ENCODE peak calls at places on chromosomes 5 and 9, in four cellular contexts. O, Q, U and G are unnamed samples. For H3K4me1 and H3K9me3, the result is how much of the 10 kb centered on the place peaks cover.

GRCh38 chr9:92669527-92669889 is 423 bp downstream of the IPPK start:
- DNase-seq in O (peak), U (no peak), Q (peak), G (no peak)

GRCh38 chr9:85742630-85742928 is 825 bp upstream of the AGTPBP1 start:
- DNase-seq in Q (no peak), O (no peak), U (no peak), G (no peak)

GRCh38 chr5:137296213-137296702 is 202.9 kb downstream of the SPOCK1 start:
- DNase-seq in Q (no peak), O (peak), U (no peak), G (no peak)

GRCh38 chr5:140106101-140106500 is 7.8 kb upstream of the PURA start:
- DNase-seq in Q (no peak), O (no peak), U (no peak), G (no peak)

GRCh38 chr5:10984021-10984420 is 223.0 kb upstream of the DAP start:
- DNase-seq in O (no peak), Q (no peak), U (no peak), G (no peak)

GRCh38 chr9:976805-977360 is 428 bp downstream of the DMRT3 start:
- DNase-seq in U (no peak), Q (peak), O (no peak), G (no peak)

GRCh38 chr5:135025730-135026644 is 8.0 kb downstream of the PITX1 start:
- DNase-seq in Q (no peak), U (no peak), O (no peak), G (no peak)

GRCh38 chr5:137254153-137254552 is 245.0 kb downstream of the SPOCK1 start:
- DNase-seq in Q (no peak), O (no peak), U (no peak), G (no peak)

GRCh38 chr9:38434833-38435232 is 10.6 kb upstream of the IGFBPL1 start:
- DNase-seq in U (no peak), Q (no peak), O (no peak), G (no peak)

GRCh38 chr5:168317521-168318147 is 26.2 kb downstream of the WWC1 start:
- DNase-seq in U (no peak), O (no peak), Q (peak), G (no peak)

GRCh38 chr9:131702911-131703310 is 37.0 kb downstream of the RAPGEF1 start:
- DNase-seq in Q (no peak), O (no peak), U (no peak), G (no peak)

GRCh38 chr5:107542831-107543231 is 127.9 kb downstream of the EFNA5 start:
- DNase-seq in U (no peak), O (peak), Q (peak), G (no peak)

GRCh38 chr9:126521976-126522590 is 91.6 kb upstream of the LMX1B start:
- DNase-seq in U (no peak), O (no peak), Q (no peak), G (no peak)

GRCh38 chr5:74201334-74202081 is 439.0 kb downstream of the ENC1 start:
- DNase-seq in U (no peak), Q (no peak), O (peak), G (no peak)

GRCh38 chr5:39570418-39571027 is 145.7 kb upstream of the DAB2 start:
- DNase-seq in O (no peak), Q (peak), U (no peak), G (peak)

GRCh38 chr5:78405820-78406750 is 45.7 kb downstream of the SCAMP1 start:
- DNase-seq in Q (peak), O (no peak), U (no peak), G (no peak)

GRCh38 chr9:121635300-121635699 is 16.1 kb upstream of the DAB2IP start:
- DNase-seq in Q (no peak), O (no peak), U (no peak), G (no peak)

GRCh38 chr5:176415240-176416122 is 858 bp downstream of the CLTB start:
- DNase-seq in O (peak), Q (peak), U (no peak), G (no peak)

GRCh38 chr5:32307769-32308194 is 5.0 kb downstream of the MTMR12 start:
- DNase-seq in U (no peak), Q (no peak), O (no peak), G (no peak)
- H3K4me1 ChIP-seq in U (under half), Q (under half), O (under half), G (under half)

GRCh38 chr5:179055436-179055835 is 4.7 kb upstream of the ZNF354C start:
- DNase-seq in Q (no peak), O (no peak), U (no peak), G (no peak)

GRCh38 chr5:179065703-179066102 is 5.5 kb downstream of the ZNF354C start:
- DNase-seq in O (no peak), U (no peak), Q (no peak), G (no peak)

GRCh38 chr5:179060116-179061008 is at the start of gene ZNF354C:
- DNase-seq in O (peak), Q (peak), U (peak), G (peak)

GRCh38 chr5:179061025-179061424 is 852 bp downstream of the ZNF354C start:
- DNase-seq in U (no peak), O (peak), Q (no peak), G (no peak)
- H3K9me3 ChIP-seq in U (under half), O (under half), Q (under half), G (under half)

DNA sequence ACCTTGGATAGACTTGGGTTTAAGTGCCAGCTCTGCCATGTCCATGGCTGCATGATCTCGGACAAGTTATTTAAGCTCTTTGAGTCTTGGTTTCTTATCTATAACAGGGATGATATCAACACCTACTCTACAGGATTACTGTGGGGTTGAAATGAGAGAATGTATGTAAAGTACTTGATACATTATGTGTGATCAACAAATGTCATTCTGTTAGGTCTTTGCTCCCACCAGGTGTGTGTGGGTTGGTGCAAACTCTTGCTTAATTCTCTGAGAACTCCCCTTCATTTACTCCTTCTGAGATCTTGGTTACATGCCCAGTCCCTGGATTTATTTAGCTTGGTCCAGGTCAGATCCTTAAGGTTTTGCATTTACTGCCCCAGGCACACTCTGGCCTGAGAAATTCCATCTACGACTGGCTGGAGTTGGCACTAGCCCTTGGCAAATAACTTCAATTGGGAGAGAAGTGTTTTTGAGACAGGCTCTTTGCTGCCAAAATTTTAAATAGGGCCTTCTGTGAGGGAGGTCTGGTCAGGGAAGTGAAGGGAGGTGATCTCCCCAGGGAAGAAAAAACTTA is 63.5 kb upstream of the KLF9 start:
- DNase-seq in O (no peak), Q (no peak), U (no peak), G (no peak)
- H3K27ac ChIP-seq in O (peak), Q (no peak), U (no peak), G (no peak)

DNA sequence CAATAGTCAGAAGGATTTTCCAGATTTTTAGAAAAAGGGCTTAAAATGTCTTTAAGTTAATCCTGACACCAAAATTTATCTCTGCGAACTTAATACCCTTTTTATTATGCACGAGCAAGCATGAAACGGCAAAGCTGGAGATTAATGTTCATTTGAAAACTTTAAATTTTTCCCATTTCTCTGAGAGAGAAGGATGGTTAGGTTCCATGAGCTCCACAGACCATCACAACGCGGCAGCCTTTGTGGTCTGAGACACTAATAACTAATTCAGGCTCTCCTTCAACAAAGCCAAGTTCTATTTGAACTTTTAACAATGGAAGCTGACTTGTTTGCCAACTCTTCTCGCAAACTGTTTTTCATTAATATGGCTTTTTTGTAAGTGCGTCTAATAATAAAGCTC is 94.7 kb downstream of the MYO10 start:
- DNase-seq in O (no peak), U (no peak), Q (no peak), G (no peak)
- H3K4me1 ChIP-seq in O (under half), U (under half), Q (under half), G (under half)

GRCh38 chr9:95077053-95077765 is 240.3 kb downstream of the FANCC start:
- DNase-seq in O (no peak), Q (no peak), U (no peak), G (no peak)
- H3K9me3 ChIP-seq in O (under half), Q (under half), U (under half), G (under half)

GRCh38 chr9:7935666-7936065 is 136.1 kb upstream of the DMAC1 start:
- DNase-seq in U (no peak), Q (no peak), O (no peak), G (peak)
- H3K27ac ChIP-seq in U (peak), Q (no peak), O (no peak), G (peak)

GRCh38 chr5:152293189-152293588 is 111.9 kb downstream of the NMUR2 start:
- DNase-seq in U (no peak), Q (no peak), O (no peak), G (no peak)

GRCh38 chr5:152303841-152304240 is 101.2 kb downstream of the NMUR2 start:
- DNase-seq in U (no peak), O (no peak), Q (no peak), G (no peak)

GRCh38 chr5:152297866-152298265 is 107.2 kb downstream of the NMUR2 start:
- DNase-seq in Q (no peak), O (no peak), U (no peak), G (no peak)
- H3K4me1 ChIP-seq in Q (under half), O (under half), U (under half), G (under half)

GRCh38 chr5:8843766-8844165 is 702.1 kb downstream of the SEMA5A start:
- DNase-seq in Q (no peak), O (no peak), U (no peak), G (no peak)
- H3K9me3 ChIP-seq in Q (under half), O (under half), U (under half), G (under half)

GRCh38 chr5:69503144-69503488 is 10.5 kb downstream of the OCLN start:
- DNase-seq in Q (no peak), U (no peak), O (no peak), G (no peak)
- H3K27ac ChIP-seq in Q (peak), U (no peak), O (no peak), G (no peak)